ENCODE peak calls at places on chromosome 14, in five cellular contexts. F is skeletal muscle cell, H is aorta, X is spleen, J is uterus. Q is an unnamed sample.

GRCh38 chr14:34362625-34363251 is 99.3 kb downstream of the SPTSSA start:
- DNase-seq in F (no peak), H (no peak), X (no peak), J (no peak), Q (no peak)

GRCh38 chr14:101719708-101720107 is 41.8 kb upstream of the PPP2R5C start:
- DNase-seq in F (no peak), H (no peak), X (peak; percentile 70), J (no peak), Q (no peak)

GRCh38 chr14:53399057-53399456 is 245.9 kb upstream of the DDHD1 start:
- DNase-seq in F (peak; percentile 44), H (no peak), X (no peak), J (no peak), Q (no peak)

GRCh38 chr14:45284802-45285201 is 31.8 kb upstream of the MIS18BP1 start:
- DNase-seq in F (no peak), H (no peak), X (no peak), J (no peak), Q (no peak)

GRCh38 chr14:37061697-37062096 is 110.7 kb downstream of the SLC25A21 start:
- DNase-seq in F (no peak), H (no peak), X (no peak), J (no peak), Q (no peak)

GRCh38 chr14:52349731-52350130 is 35.6 kb downstream of the PTGER2 start:
- DNase-seq in F (no peak), H (no peak), X (no peak), J (no peak), Q (no peak)

GRCh38 chr14:52900731-52901130 is 50.1 kb downstream of the FERMT2 start:
- DNase-seq in F (no peak), H (no peak), X (no peak), J (no peak), Q (no peak)

GRCh38 chr14:38430522-38430921 is 174.6 kb upstream of the CLEC14A start:
- DNase-seq in F (no peak), H (no peak), X (no peak), J (no peak), Q (no peak)

GRCh38 chr14:22572562-22573058 is 16.4 kb downstream of the DAD1 start:
- DNase-seq in F (no peak), H (no peak), X (no peak), J (no peak), Q (no peak)

GRCh38 chr14:23443881-23444280 is 8.4 kb upstream of the MYH7 start:
- DNase-seq in F (no peak), H (no peak), X (no peak), J (no peak), Q (no peak)

GRCh38 chr14:66087231-66087630 is 398.9 kb upstream of the CCDC196 start:
- DNase-seq in F (no peak), H (no peak), X (no peak), J (no peak), Q (no peak)

GRCh38 chr14:56198438-56198837 is 80.2 kb downstream of the PELI2 start:
- DNase-seq in F (no peak), H (no peak), X (no peak), J (peak; percentile 23), Q (no peak)

GRCh38 chr14:53327716-53328115 is 174.6 kb upstream of the DDHD1 start:
- DNase-seq in F (peak; percentile 83), H (no peak), X (no peak), J (peak; percentile 24), Q (peak; percentile 9)

GRCh38 chr14:99720941-99721791 is 37.1 kb downstream of the CYP46A1 start:
- DNase-seq in F (no peak), H (peak; percentile 21), X (no peak), J (no peak), Q (no peak)

GRCh38 chr14:58239259-58240210 is 5.1 kb upstream of the PSMA3 start:
- DNase-seq in F (peak; percentile 13), H (peak; percentile 72), X (peak; percentile 87), J (peak; percentile 74), Q (no peak)

GRCh38 chr14:103512701-103513611 is 9.7 kb downstream of the CKB start:
- DNase-seq in F (peak; percentile 50), H (peak; percentile 91), X (peak; percentile 66), J (peak; percentile 64), Q (no peak)

GRCh38 chr14:43754838-43755237 is 752.2 kb downstream of the FSCB start:
- DNase-seq in F (no peak), H (no peak), X (no peak), J (no peak), Q (no peak)

GRCh38 chr14:70027785-70028428 is 148.7 kb downstream of the SMOC1 start:
- DNase-seq in F (no peak), H (peak; percentile 77), X (peak; percentile 86), J (peak; percentile 72), Q (no peak)

GRCh38 chr14:73125169-73125588 is 11.1 kb upstream of the PSEN1 start:
- DNase-seq in F (no peak), H (no peak), X (no peak), J (no peak), Q (no peak)
- H3K4me3 ChIP-seq in F (no peak overlapping the region), H (no peak overlapping the region), X (no peak overlapping the region), J (no peak overlapping the region), Q (no peak overlapping the region)

GRCh38 chr14:105015905-105016304 is 5.0 kb downstream of the CDCA4 start:
- DNase-seq in F (no peak), H (no peak), X (no peak), J (no peak), Q (no peak)
- H3K4me3 ChIP-seq in F (no peak overlapping the region), H (no peak overlapping the region), X (no peak overlapping the region), J (no peak overlapping the region), Q (no peak overlapping the region)

DNA sequence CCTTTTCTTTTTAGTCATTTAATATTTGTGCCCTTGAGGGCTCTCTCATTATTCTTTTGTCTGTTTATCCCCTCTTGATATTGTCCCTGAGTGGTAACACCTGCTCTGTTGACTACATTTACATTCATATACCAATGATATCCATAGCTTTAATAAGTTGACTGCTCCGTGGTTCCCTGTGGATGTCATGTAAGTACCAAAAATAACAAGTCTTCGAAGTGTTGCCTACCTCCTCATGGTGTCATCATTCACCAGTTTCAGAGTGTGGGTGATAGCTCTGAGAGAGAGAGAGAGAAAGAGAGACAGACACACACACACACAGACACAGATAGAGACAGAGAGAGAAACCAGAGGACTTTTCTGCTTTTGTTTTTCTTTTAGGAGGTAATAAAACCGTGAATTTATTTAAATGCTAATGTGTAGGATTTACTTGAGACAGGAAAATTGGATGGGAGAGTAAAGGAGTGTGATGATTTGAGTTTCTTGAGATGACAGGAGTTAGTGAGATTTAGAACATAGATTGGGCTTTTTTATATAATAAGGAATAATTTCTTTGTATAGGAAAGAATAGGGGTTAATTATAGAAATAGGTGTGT is 52.2 kb downstream of the PAPOLA start:
- DNase-seq in F (no peak), H (no peak), X (no peak), J (no peak), Q (no peak)
- H3K4me3 ChIP-seq in F (no peak overlapping the region), H (no peak overlapping the region), X (no peak overlapping the region), J (no peak overlapping the region), Q (no peak overlapping the region)

GRCh38 chr14:64112859-64113258 is 181.3 kb downstream of the ESR2 start:
- DNase-seq in F (no peak), H (no peak), X (no peak), J (no peak), Q (no peak)
- H3K4me3 ChIP-seq in F (no peak overlapping the region), H (no peak overlapping the region), X (no peak overlapping the region), J (no peak overlapping the region), Q (no peak overlapping the region)